ENCODE peak calls at places on chromosomes 6 and 20, in seven cellular contexts. V is HAP-1, P is posterior vena cava, Y is fibroblast of pulmonary artery, L is iPS-NIHi11, J is mucosa of descending colon, N is GF-D8. Q is an unnamed sample.

GRCh38 chr6:48626421-48626820 is 515.4 kb upstream of the PTCHD4 start:
- DNase-seq in V (no peak), P (no peak), Y (no peak), L (no peak), J (no peak), N (no peak), Q (no peak)

GRCh38 chr20:46746972-46747371 is 37.5 kb downstream of the SLC2A10 start:
- DNase-seq in V (no peak), P (peak), Y (peak), L (no peak), J (no peak), N (no peak), Q (no peak)

GRCh38 chr20:33388268-33388667 is 13.1 kb downstream of the CDK5RAP1 start:
- DNase-seq in V (no peak), P (no peak), Y (no peak), L (no peak), J (no peak), N (no peak), Q (no peak)

GRCh38 chr20:38032585-38033329 is 499 bp downstream of the TTI1 start:
- DNase-seq in V (no peak), P (no peak), Y (no peak), L (no peak), J (peak), N (no peak), Q (no peak)

GRCh38 chr6:114090626-114091025 is 119.7 kb upstream of the HDAC2 start:
- DNase-seq in V (no peak), P (no peak), Y (no peak), L (no peak), J (no peak), N (no peak), Q (no peak)

GRCh38 chr20:59948828-59949720 is 8.9 kb downstream of the FAM217B start:
- DNase-seq in V (no peak), P (no peak), Y (peak), L (no peak), J (no peak), N (peak), Q (no peak)

GRCh38 chr6:170152111-170152926 is 138.6 kb downstream of the DLL1 start:
- DNase-seq in V (no peak), P (no peak), Y (no peak), L (no peak), J (no peak), N (no peak), Q (no peak)

GRCh38 chr6:136840612-136841011 is 18.2 kb downstream of the PEX7 start:
- DNase-seq in V (no peak), P (no peak), Y (no peak), L (peak), J (no peak), N (no peak), Q (no peak)

GRCh38 chr20:49983123-49983847 is 505 bp downstream of the SNAI1 start:
- DNase-seq in V (no peak), P (no peak), Y (no peak), L (peak), J (no peak), N (no peak), Q (no peak)

GRCh38 chr20:10864076-10864672 is 190.4 kb upstream of the JAG1 start:
- DNase-seq in V (no peak), P (no peak), Y (peak), L (peak), J (peak), N (no peak), Q (no peak)

GRCh38 chr6:10316327-10316726 is 98.5 kb downstream of the TFAP2A start:
- DNase-seq in V (no peak), P (no peak), Y (peak), L (no peak), J (no peak), N (no peak), Q (no peak)

GRCh38 chr6:20661721-20662120 is 127.5 kb downstream of the CDKAL1 start:
- DNase-seq in V (peak), P (no peak), Y (peak), L (no peak), J (no peak), N (no peak), Q (no peak)

GRCh38 chr6:142902636-142903053 is 42.3 kb downstream of the HIVEP2 start:
- DNase-seq in V (no peak), P (no peak), Y (peak), L (no peak), J (peak), N (peak), Q (peak)

GRCh38 chr6:35948725-35949124 is 27.8 kb upstream of the SRPK1 start:
- DNase-seq in V (peak), P (no peak), Y (peak), L (peak), J (no peak), N (no peak), Q (no peak)

GRCh38 chr6:34517461-34517868 is 38.7 kb downstream of the SPDEF start:
- DNase-seq in V (no peak), P (peak), Y (no peak), L (no peak), J (no peak), N (no peak), Q (no peak)

Q was measured in activated T-helper 2 cell treated with anti-CD3 and anti-CD28 coated beads, Interferon-gamma antibody, Interleukin-2, Interleukin-4, amounts not matched to agents 10 μg/mL and 5 μg/mL and 100 μg/mL, durations not matched to agents 14 hours and 24 hours and 36 hours.